ENCODE peak calls at places on chromosomes 3 and 15, in seven cellular contexts. R is fibroblast of lung, D is hepatocyte, T is HCT116, B is GM23338, Q is IMR-90, P is SK-N-SH. J is an unnamed sample.

GRCh38 chr3:46729038-46729437 is 11.4 kb upstream of the PRSS50 start:
- DNase-seq in R (no peak), D (no peak), T (no peak), B (peak; percentile 19), Q (no peak), P (no peak), J (no peak)

GRCh38 chr15:84817461-84818081 is 415 bp downstream of the ALPK3 start:
- DNase-seq in R (no peak), D (peak; percentile 67), T (no peak), B (peak; percentile 75), Q (no peak), P (peak; percentile 48), J (peak; percentile 10)

GRCh38 chr3:131658115-131658514 is 155.3 kb upstream of the MRPL3 start:
- DNase-seq in R (no peak), D (peak; percentile 7), T (no peak), B (no peak), Q (no peak), P (no peak), J (no peak)

GRCh38 chr15:26260517-26261133 is 397.5 kb upstream of the ATP10A start:
- DNase-seq in R (no peak), D (peak; percentile 65), T (no peak), B (peak; percentile 86), Q (peak; percentile 22), P (peak; percentile 59), J (peak; percentile 11)

GRCh38 chr3:181880339-181880738 is 168.6 kb downstream of the SOX2 start:
- DNase-seq in R (no peak), D (no peak), T (no peak), B (no peak), Q (no peak), P (peak; percentile 41), J (no peak)

GRCh38 chr3:94176886-94177285 is 114.0 kb downstream of the NSUN3 start:
- DNase-seq in R (no peak), D (no peak), T (no peak), B (no peak), Q (no peak), P (no peak), J (no peak)

GRCh38 chr3:159929181-159929893 is 59.3 kb upstream of the IL12A start:
- DNase-seq in R (peak; percentile 85), D (peak; percentile 39), T (no peak), B (peak; percentile 7), Q (peak; percentile 87), P (no peak), J (peak; percentile 51)

GRCh38 chr3:25094932-25095690 is 333.0 kb upstream of the RARB start:
- DNase-seq in R (peak; percentile 34), D (no peak), T (no peak), B (no peak), Q (no peak), P (no peak), J (no peak)

GRCh38 chr3:2948882-2949281 is 161.3 kb downstream of the IL5RA start:
- DNase-seq in R (no peak), D (no peak), T (no peak), B (no peak), Q (no peak), P (no peak), J (no peak)

GRCh38 chr3:136250862-136251460 is 821 bp downstream of the PCCB start:
- DNase-seq in R (peak; percentile 64), D (peak; percentile 19), T (no peak), B (peak; percentile 34), Q (peak; percentile 47), P (peak; percentile 63), J (peak; percentile 2)

GRCh38 chr3:159513867-159514380 is 474.7 kb upstream of the IL12A start:
- DNase-seq in R (no peak), D (no peak), T (no peak), B (no peak), Q (no peak), P (peak; percentile 16), J (no peak)

GRCh38 chr3:25300141-25300540 is 127.9 kb upstream of the RARB start:
- DNase-seq in R (no peak), D (no peak), T (no peak), B (no peak), Q (no peak), P (no peak), J (no peak)

GRCh38 chr3:146838221-146838620 is 233.1 kb upstream of the PLSCR5 start:
- DNase-seq in R (no peak), D (no peak), T (no peak), B (no peak), Q (no peak), P (no peak), J (no peak)

GRCh38 chr15:37616215-37616614 is 318.2 kb upstream of the TMCO5A start:
- DNase-seq in R (no peak), D (no peak), T (no peak), B (no peak), Q (no peak), P (no peak), J (no peak)

GRCh38 chr15:91049378-91050127 is 27.2 kb upstream of the VPS33B start:
- DNase-seq in R (peak; percentile 70), D (peak; percentile 73), T (peak; percentile 73), B (peak; percentile 72), Q (peak; percentile 53), P (peak; percentile 64), J (peak; percentile 47)

GRCh38 chr15:91040851-91041250 is 18.5 kb upstream of the VPS33B start:
- DNase-seq in R (no peak), D (no peak), T (no peak), B (no peak), Q (no peak), P (no peak), J (no peak)

GRCh38 chr15:91043190-91043874 is 20.9 kb upstream of the VPS33B start:
- DNase-seq in R (no peak), D (no peak), T (no peak), B (no peak), Q (no peak), P (no peak), J (no peak)

GRCh38 chr15:91047545-91048199 is 25.3 kb upstream of the VPS33B start:
- DNase-seq in R (no peak), D (no peak), T (no peak), B (no peak), Q (no peak), P (no peak), J (no peak)

DNA sequence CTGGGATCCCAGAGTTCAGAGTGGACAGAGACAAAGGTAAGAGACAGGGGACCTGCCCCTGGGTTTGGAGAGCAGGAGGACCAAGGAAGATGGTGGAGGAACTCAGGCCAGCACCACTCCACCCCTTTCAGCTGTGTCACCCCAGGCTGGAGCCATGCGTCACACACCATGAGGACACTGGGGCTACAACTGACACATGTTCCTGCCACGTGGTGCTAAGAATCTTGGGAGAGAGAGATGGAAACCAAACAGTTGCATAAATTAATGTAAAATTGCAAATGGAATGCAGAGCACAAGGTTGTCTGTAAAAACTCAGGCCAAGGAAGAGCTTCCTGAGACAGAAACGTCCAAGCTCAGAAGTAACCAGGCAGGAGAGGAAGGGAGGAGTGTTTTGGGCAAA is 22.7 kb upstream of the VPS33B start:
- DNase-seq in R (no peak), D (no peak), T (no peak), B (no peak), Q (no peak), P (no peak), J (no peak)
- H3K36me3 ChIP-seq in R (no peaks in the 10 kb centered on the region), D (no peaks in the 10 kb centered on the region), T (no peaks in the 10 kb centered on the region), B (no peaks in the 10 kb centered on the region), Q (no peaks in the 10 kb centered on the region), P (no peaks in the 10 kb centered on the region), J (no peaks in the 10 kb centered on the region)

GRCh38 chr3:129016366-129016724 is 15.2 kb downstream of the EFCC1 start:
- DNase-seq in R (no peak), D (peak; percentile 44), T (no peak), B (no peak), Q (no peak), P (no peak), J (peak; percentile 58)

GRCh38 chr3:129014148-129014547 is 13.0 kb downstream of the EFCC1 start:
- DNase-seq in R (no peak), D (no peak), T (no peak), B (no peak), Q (peak; percentile 16), P (no peak), J (no peak)

GRCh38 chr3:129016725-129017530 is 15.8 kb downstream of the EFCC1 start:
- DNase-seq in R (peak; percentile 22), D (no peak), T (no peak), B (no peak), Q (peak; percentile 37), P (no peak), J (no peak)

GRCh38 chr3:129014793-129015345 is 13.8 kb downstream of the EFCC1 start:
- DNase-seq in R (no peak), D (no peak), T (no peak), B (no peak), Q (no peak), P (no peak), J (no peak)

DNA sequence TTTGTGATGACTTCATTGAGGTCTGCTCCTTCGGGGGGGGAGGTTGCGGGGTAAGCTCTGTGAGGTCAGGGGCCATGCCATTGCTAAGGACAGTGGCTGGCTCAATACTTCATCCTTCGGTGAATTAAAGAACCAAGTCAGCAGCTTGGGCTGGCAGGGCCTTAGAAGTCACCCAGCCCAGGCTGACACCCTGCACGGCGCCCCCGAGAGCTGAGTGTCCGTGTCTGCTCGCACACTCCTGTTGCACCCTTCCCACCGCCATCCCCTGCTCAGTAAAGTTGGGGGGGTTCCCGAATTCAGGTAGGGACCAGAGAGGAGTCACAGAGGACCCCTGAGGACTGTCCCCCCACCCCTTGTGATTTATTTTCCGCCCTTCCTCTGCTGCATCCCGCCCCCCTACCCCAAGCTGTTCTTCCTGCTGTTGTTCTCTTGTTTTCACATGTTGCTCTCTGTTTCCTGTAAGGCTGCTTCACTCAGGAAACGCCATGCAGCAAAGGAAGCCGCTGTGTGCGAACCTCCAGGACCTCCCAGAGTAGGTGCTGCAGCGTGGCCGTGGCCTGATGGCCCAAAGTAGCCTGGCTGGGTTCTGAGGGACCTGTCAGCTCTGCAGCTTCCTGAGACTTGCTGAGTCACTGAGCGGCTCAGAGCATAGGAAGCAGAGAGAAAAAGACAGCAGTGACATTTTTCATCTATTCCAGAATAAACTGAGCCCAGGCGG is 14.4 kb downstream of the EFCC1 start:
- DNase-seq in R (no peak), D (no peak), T (no peak), B (no peak), Q (no peak), P (no peak), J (no peak)
- H2AFZ ChIP-seq in R (no peak overlapping the region), D (no peak overlapping the region), T (no peak overlapping the region), B (peak overlapping the region; percentile 18), Q (peak overlapping the region; percentile 53), P (no peak overlapping the region), J (no peak overlapping the region)

DNA sequence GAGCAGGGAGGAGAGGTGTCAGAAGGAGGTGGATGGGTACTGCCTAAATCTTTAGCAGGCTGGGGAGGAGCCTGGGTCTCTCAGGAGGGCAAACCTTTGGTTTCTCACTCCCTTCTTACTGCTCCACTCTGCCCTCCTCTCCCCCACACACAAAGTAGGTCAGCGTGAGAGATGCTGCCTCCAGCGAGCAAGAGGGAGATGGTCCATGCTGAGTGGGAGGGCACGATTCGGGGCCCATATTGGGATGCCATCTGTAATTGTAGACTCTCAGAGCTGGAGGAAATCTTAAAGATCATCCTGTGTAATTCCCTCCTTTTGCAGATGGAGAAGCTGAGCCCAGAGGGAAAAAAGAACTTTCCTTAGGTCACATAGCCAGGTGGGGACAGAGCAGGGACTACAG is 34.2 kb upstream of the SYN2 start:
- DNase-seq in R (no peak), D (no peak), T (no peak), B (no peak), Q (no peak), P (no peak), J (no peak)
- H3K27me3 ChIP-seq in R (no peaks in the 10 kb centered on the region), D (peaks cover 28% of the 10 kb centered on the region), T (peaks cover 5% of the 10 kb centered on the region), B (no peaks in the 10 kb centered on the region), Q (peaks cover 2% of the 10 kb centered on the region), P (no peaks in the 10 kb centered on the region), J (peaks cover 94% of the 10 kb centered on the region)

GRCh38 chr3:134372405-134373277 is 1.6 kb downstream of the AMOTL2 start:
- DNase-seq in R (no peak), D (no peak), T (no peak), B (no peak), Q (peak; percentile 30), P (no peak), J (no peak)
- H3K36me3 ChIP-seq in R (peaks cover 33% of the 10 kb centered on the region), D (no peaks in the 10 kb centered on the region), T (peaks cover 13% of the 10 kb centered on the region), B (peaks cover 25% of the 10 kb centered on the region), Q (peaks cover 46% of the 10 kb centered on the region), P (peaks cover 46% of the 10 kb centered on the region), J (peaks cover 56% of the 10 kb centered on the region)